ENCODE peak calls at places on chromosome 16, in five cellular contexts. V, A, J, Z and C are unnamed samples.

GRCh38 chr16:75000481-75001081 is 1.8 kb downstream of the ZNRF1 start:
- DNase-seq in V (no peak), A (no peak), J (no peak), Z (no peak), C (no peak)

GRCh38 chr16:14309001-14309886 is 238.1 kb downstream of the MRTFB start:
- DNase-seq in V (no peak), A (no peak), J (peak; percentile 42), Z (no peak), C (peak; percentile 91)

GRCh38 chr16:56409195-56409594 is 16.1 kb downstream of the AMFR start:
- DNase-seq in V (no peak), A (no peak), J (no peak), Z (no peak), C (peak; percentile 51)

GRCh38 chr16:1066584-1067172 is 5.9 kb upstream of the SSTR5 start:
- DNase-seq in V (no peak), A (no peak), J (no peak), Z (no peak), C (no peak)

GRCh38 chr16:11665071-11665491 is 3.2 kb upstream of the SNN start:
- DNase-seq in V (no peak), A (no peak), J (no peak), Z (no peak), C (no peak)

GRCh38 chr16:87216824-87217205 is 100.4 kb downstream of the C16orf95 start:
- DNase-seq in V (no peak), A (no peak), J (no peak), Z (no peak), C (no peak)

GRCh38 chr16:77723108-77723514 is 797 bp downstream of the NUDT7 start:
- DNase-seq in V (peak; percentile 21), A (peak; percentile 19), J (no peak), Z (no peak), C (no peak)

GRCh38 chr16:79842197-79842596 is 241.7 kb upstream of the MAF start:
- DNase-seq in V (no peak), A (no peak), J (no peak), Z (no peak), C (no peak)

GRCh38 chr16:46974352-46974751 is 878 bp upstream of the DNAJA2 start:
- DNase-seq in V (no peak), A (no peak), J (no peak), Z (no peak), C (no peak)

GRCh38 chr16:75113046-75113491 is 3.5 kb downstream of the LDHD start:
- DNase-seq in V (no peak), A (no peak), J (no peak), Z (no peak), C (no peak)

GRCh38 chr16:24255446-24256352 is at the start of gene CACNG3:
- DNase-seq in V (peak; percentile 9), A (no peak), J (no peak), Z (no peak), C (peak; percentile 52)

GRCh38 chr16:726438-727290 is at the start of the genes CCDC78 and HAGHL:
- DNase-seq in V (peak; percentile 61), A (no peak), J (peak; percentile 65), Z (no peak), C (peak; percentile 54)

GRCh38 chr16:48197294-48197693 is 41.5 kb upstream of the ABCC12 start:
- DNase-seq in V (no peak), A (no peak), J (no peak), Z (no peak), C (no peak)

GRCh38 chr16:87702325-87702811 is 63.4 kb downstream of the KLHDC4 start:
- DNase-seq in V (peak; percentile 57), A (no peak), J (no peak), Z (no peak), C (no peak)

GRCh38 chr16:27355610-27356009 is 41.8 kb downstream of the IL4R start:
- DNase-seq in V (peak; percentile 50), A (no peak), J (peak; percentile 33), Z (no peak), C (peak; percentile 35)

GRCh38 chr16:1946495-1947368 is 3.7 kb upstream of the MSRB1 start:
- DNase-seq in V (no peak), A (no peak), J (no peak), Z (no peak), C (no peak)

GRCh38 chr16:69477546-69477945 is 53.1 kb downstream of the CYB5B start:
- DNase-seq in V (no peak), A (no peak), J (no peak), Z (no peak), C (no peak)

GRCh38 chr16:69180011-69180338 is 7.0 kb upstream of the SNTB2 start:
- DNase-seq in V (no peak), A (no peak), J (no peak), Z (no peak), C (no peak)

GRCh38 chr16:57959804-57960203 is 11.1 kb downstream of the CNGB1 start:
- DNase-seq in V (no peak), A (no peak), J (no peak), Z (no peak), C (no peak)

GRCh38 chr16:56343661-56344517 is 81.5 kb downstream of the AMFR start:
- DNase-seq in V (no peak), A (no peak), J (no peak), Z (no peak), C (no peak)

GRCh38 chr16:89909777-89910716 is 8.6 kb upstream of the MC1R start:
- DNase-seq in V (peak; percentile 79), A (peak; percentile 71), J (peak; percentile 77), Z (no peak), C (peak; percentile 68)

GRCh38 chr16:86040496-86040895 is 141.5 kb downstream of the IRF8 start:
- DNase-seq in V (no peak), A (no peak), J (no peak), Z (no peak), C (peak; percentile 0)

GRCh38 chr16:55021595-55022475 is 91.2 kb downstream of the IRX5 start:
- DNase-seq in V (peak; percentile 13), A (no peak), J (no peak), Z (no peak), C (no peak)

GRCh38 chr16:53913082-53913870 is 209.3 kb downstream of the FTO start:
- DNase-seq in V (peak; percentile 11), A (peak; percentile 76), J (no peak), Z (no peak), C (no peak)

GRCh38 chr16:525520-526180 is 1.9 kb upstream of the CAPN15 start:
- DNase-seq in V (no peak), A (peak; percentile 34), J (no peak), Z (no peak), C (peak; percentile 35)

GRCh38 chr16:57982345-57982744 is 11.4 kb upstream of the CNGB1 start:
- DNase-seq in V (no peak), A (no peak), J (no peak), Z (no peak), C (peak; percentile 1)

GRCh38 chr16:9670058-9670457 is 512.2 kb downstream of the GRIN2A start:
- DNase-seq in V (no peak), A (no peak), J (no peak), Z (no peak), C (no peak)

GRCh38 chr16:48001306-48001885 is 154.4 kb downstream of the ABCC12 start:
- DNase-seq in V (no peak), A (no peak), J (no peak), Z (no peak), C (no peak)

DNA sequence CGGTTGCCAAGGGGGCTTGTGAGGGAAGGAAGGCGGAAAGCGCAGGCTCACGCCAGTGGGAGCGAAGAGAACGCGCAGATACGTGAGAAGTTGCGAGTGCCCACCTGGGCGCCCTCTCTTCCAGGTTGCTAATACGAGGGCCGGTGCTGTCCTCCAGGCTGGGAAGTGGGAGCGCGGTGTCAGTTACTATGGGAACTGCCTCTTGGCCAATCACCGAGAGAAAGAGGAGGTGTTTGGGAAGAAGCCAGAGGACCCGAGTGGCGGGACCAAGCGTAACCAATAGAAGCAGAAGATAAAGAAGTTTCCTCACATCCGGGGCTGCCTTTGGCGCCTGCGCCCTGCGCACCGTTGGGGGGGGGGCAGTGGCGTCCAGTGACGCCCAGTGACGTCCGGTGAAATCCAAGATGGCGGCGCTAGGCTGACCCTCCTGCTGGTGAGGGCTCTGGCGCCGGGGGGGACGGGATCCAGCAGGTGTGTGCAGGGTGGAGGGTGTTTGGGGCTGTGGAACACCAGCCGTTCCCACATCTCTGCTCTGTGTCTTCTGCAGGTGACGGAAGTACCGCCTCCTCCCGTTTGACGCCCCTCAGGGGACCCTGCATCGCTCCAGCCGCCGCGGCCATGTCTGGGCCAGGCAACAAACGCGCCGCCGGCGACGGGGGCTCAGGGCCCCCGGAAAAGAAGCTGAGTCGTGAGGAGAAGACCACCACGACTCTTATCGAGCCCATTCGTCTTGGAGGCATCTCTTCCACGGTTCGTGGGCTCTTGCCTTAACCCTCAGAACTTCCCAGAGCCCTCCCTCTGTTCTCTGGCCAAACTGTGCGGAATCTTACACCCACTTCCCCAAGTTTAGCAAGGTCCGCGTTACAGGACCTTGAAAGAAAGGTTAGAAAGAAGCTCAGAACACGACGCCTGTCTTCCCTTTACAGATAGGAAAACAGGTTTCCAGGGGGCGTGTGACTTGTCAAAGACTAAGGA is at the start of the genes CFAP119 and RNF40:
- DNase-seq in V (peak; percentile 96), A (peak; percentile 98), J (peak; percentile 97), Z (peak; percentile 77), C (peak; percentile 98)
- TF ChIP-seq POLR2A in V (peak; percentile 86), A (peak; percentile 94), J (peak; percentile 66), Z (peak; percentile 86), C (peak; percentile 30)

GRCh38 chr16:51166116-51166515 is 15.0 kb upstream of the SALL1 start:
- DNase-seq in V (no peak), A (no peak), J (no peak), Z (no peak), C (no peak)

GRCh38 chr16:51168755-51169154 is 17.7 kb upstream of the SALL1 start:
- DNase-seq in V (no peak), A (no peak), J (no peak), Z (no peak), C (no peak)

GRCh38 chr16:51165043-51165442 is 14.0 kb upstream of the SALL1 start:
- DNase-seq in V (no peak), A (no peak), J (no peak), Z (no peak), C (no peak)

GRCh38 chr16:51164574-51164973 is 13.5 kb upstream of the SALL1 start:
- DNase-seq in V (no peak), A (no peak), J (no peak), Z (no peak), C (no peak)

DNA sequence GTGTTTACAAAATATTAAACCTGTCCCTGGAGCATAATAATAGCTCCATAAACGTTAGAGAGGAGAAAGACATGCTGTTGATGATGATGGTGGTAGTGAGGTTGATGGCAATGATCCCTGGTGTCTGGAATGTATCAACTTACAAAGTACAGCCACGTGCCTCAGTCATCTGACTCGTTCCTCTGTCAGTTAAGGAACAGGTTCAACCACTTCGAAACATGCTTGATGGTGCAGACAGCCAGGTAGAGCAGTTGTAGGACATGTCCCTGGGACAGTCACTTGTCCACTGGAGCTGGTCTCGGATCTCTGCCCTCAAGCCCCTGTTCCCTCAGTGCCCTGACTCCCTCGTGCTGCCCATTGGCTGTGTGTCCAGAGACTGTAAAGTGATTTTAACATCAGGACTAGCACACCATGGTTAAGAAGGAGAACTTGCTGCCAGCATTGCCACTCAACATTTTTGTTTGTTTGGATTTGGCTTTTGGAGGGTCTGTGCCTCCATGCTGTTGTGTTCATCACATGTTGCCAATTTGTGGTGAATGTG is 16.2 kb upstream of the SALL1 start:
- DNase-seq in V (no peak), A (no peak), J (no peak), Z (no peak), C (no peak)
- H3K27ac ChIP-seq in V (no peak overlapping the region), A (no peak overlapping the region), J (no peak overlapping the region), Z (no peak overlapping the region), C (no peak overlapping the region)

GRCh38 chr16:15881794-15882379 is 6.5 kb downstream of the CEP20 start:
- DNase-seq in V (no peak), A (no peak), J (no peak), Z (no peak), C (no peak)
- TF ChIP-seq POLR2A in V (no peak), A (no peak), J (no peak), Z (no peak), C (no peak)

GRCh38 chr16:84107921-84108320 is 8.8 kb downstream of the MBTPS1 start:
- DNase-seq in V (no peak), A (no peak), J (no peak), Z (no peak), C (no peak)
- H3K27ac ChIP-seq in V (no peak overlapping the region), A (no peak overlapping the region), J (no peak overlapping the region), Z (no peak overlapping the region), C (no peak overlapping the region)